ENCODE peak calls at places on chromosome 22, in four cellular contexts. D is NCI-H2081; Z is foreskin keratinocyte; C is effector CD4-positive, alpha-beta T cell. V is an unnamed sample.

GRCh38 chr22:26592368-26593015 is 2.6 kb upstream of the TPST2 start:
- DNase-seq in D (no peak), Z (no peak), C (peak; percentile 21), V (no peak)

GRCh38 chr22:46573781-46574437 is 36.5 kb upstream of the CELSR1 start:
- DNase-seq in D (no peak), Z (no peak), C (no peak), V (peak; percentile 34)

GRCh38 chr22:32801436-32802290 is at the start of gene TIMP3:
- DNase-seq in D (no peak), Z (no peak), C (no peak), V (peak; percentile 97)

GRCh38 chr22:32823024-32823730 is 21.7 kb downstream of the TIMP3 start:
- DNase-seq in D (no peak), Z (no peak), C (no peak), V (no peak)

GRCh38 chr22:24471570-24471969 is 23.6 kb upstream of the UPB1 start:
- DNase-seq in D (no peak), Z (no peak), C (no peak), V (peak; percentile 82)

GRCh38 chr22:31857247-31857646 is 87.1 kb upstream of the YWHAH start:
- DNase-seq in D (peak; percentile 79), Z (no peak), C (no peak), V (no peak)

GRCh38 chr22:32309585-32310251 is 47.9 kb upstream of the RFPL3 start:
- DNase-seq in D (no peak), Z (no peak), C (no peak), V (no peak)

GRCh38 chr22:46966846-46967245 is 204.4 kb downstream of the TBC1D22A start:
- DNase-seq in D (no peak), Z (no peak), C (no peak), V (no peak)

GRCh38 chr22:23278883-23279675 is 98.8 kb downstream of the BCR start:
- DNase-seq in D (no peak), Z (peak; percentile 84), C (no peak), V (peak; percentile 53)

GRCh38 chr22:48944756-48945620 is 882.7 kb downstream of the BRD1 start:
- DNase-seq in D (no peak), Z (no peak), C (no peak), V (no peak)

GRCh38 chr22:27983361-27983791 is 64.3 kb upstream of the PITPNB start:
- DNase-seq in D (no peak), Z (no peak), C (no peak), V (no peak)

GRCh38 chr22:32444068-32444467 is 20.2 kb downstream of the BPIFC start:
- DNase-seq in D (no peak), Z (no peak), C (no peak), V (no peak)

GRCh38 chr22:47152938-47153337 is 390.5 kb downstream of the TBC1D22A start:
- DNase-seq in D (no peak), Z (no peak), C (no peak), V (no peak)

GRCh38 chr22:31646186-31647019 is 15.6 kb downstream of the PISD start:
- DNase-seq in D (no peak), Z (peak; percentile 99), C (no peak), V (no peak)

GRCh38 chr22:47386812-47387510 is 624.5 kb downstream of the TBC1D22A start:
- DNase-seq in D (no peak), Z (no peak), C (no peak), V (no peak)